ENCODE peak calls at places on chromosomes 12 and 14, in five cellular contexts. M is psoas muscle, P is astrocyte of the spinal cord, B is stomach, E is PC-3. A is an unnamed sample.
A peak's percentile ranks its signal among the peaks of the same experiment; 100 is the strongest.

GRCh38 chr14:71328183-71328582 is 420.9 kb downstream of the PCNX1 start:
- DNase-seq in M (no peak), P (no peak), B (no peak), E (no peak), A (no peak)

GRCh38 chr12:97960741-97961608 is 498.4 kb downstream of the RMST start:
- DNase-seq in M (no peak), P (peak; percentile 3), B (peak; percentile 28), E (peak; percentile 36), A (no peak)

GRCh38 chr14:51020024-51020710 is 74.7 kb downstream of the TRIM9 start:
- DNase-seq in M (peak; percentile 22), P (peak; percentile 33), B (no peak), E (no peak), A (no peak)

GRCh38 chr14:91912035-91912434 is 35.5 kb downstream of the FBLN5 start:
- DNase-seq in M (no peak), P (no peak), B (no peak), E (no peak), A (no peak)

GRCh38 chr12:71014180-71014785 is 93.7 kb upstream of the PTPRR start:
- DNase-seq in M (no peak), P (peak; percentile 49), B (no peak), E (peak; percentile 81), A (no peak)

GRCh38 chr14:24465369-24465768 is 22.8 kb upstream of the SDR39U1 start:
- DNase-seq in M (no peak), P (no peak), B (no peak), E (no peak), A (no peak)

GRCh38 chr12:28507055-28507454 is 316.8 kb downstream of the CCDC91 start:
- DNase-seq in M (no peak), P (peak; percentile 35), B (no peak), E (no peak), A (no peak)

GRCh38 chr12:22738945-22739344 is 114.0 kb downstream of the ETNK1 start:
- DNase-seq in M (no peak), P (peak; percentile 15), B (no peak), E (no peak), A (no peak)

GRCh38 chr12:120225852-120226640 is 25.1 kb upstream of the RPLP0 start:
- DNase-seq in M (peak; percentile 22), P (no peak), B (peak; percentile 74), E (no peak), A (no peak)

GRCh38 chr14:58747181-58747580 is 109.4 kb downstream of the DACT1 start:
- DNase-seq in M (peak; percentile 20), P (peak; percentile 80), B (no peak), E (peak; percentile 100), A (peak; percentile 48)

GRCh38 chr12:58540480-58541299 is 379.6 kb downstream of the LRIG3 start:
- DNase-seq in M (peak; percentile 58), P (peak; percentile 91), B (peak; percentile 70), E (peak; percentile 92), A (peak; percentile 76)

GRCh38 chr14:23366163-23366921 is 1.4 kb upstream of the EFS start:
- DNase-seq in M (peak; percentile 72), P (peak; percentile 49), B (no peak), E (no peak), A (peak; percentile 60)

GRCh38 chr12:3363608-3364007 is 127.4 kb upstream of the PRMT8 start:
- DNase-seq in M (no peak), P (no peak), B (no peak), E (no peak), A (no peak)

GRCh38 chr14:92481386-92481785 is 32.2 kb upstream of the RIN3 start:
- DNase-seq in M (no peak), P (peak; percentile 82), B (no peak), E (no peak), A (no peak)

GRCh38 chr14:20400965-20401593 is 12.2 kb downstream of the TEP1 start:
- DNase-seq in M (no peak), P (no peak), B (no peak), E (peak; percentile 98), A (no peak)

GRCh38 chr14:58428011-58428807 is 690 bp downstream of the KIAA0586 start:
- DNase-seq in M (no peak), P (peak; percentile 72), B (no peak), E (peak; percentile 80), A (no peak)

GRCh38 chr14:37493606-37494005 is 101.4 kb downstream of the FOXA1 start:
- DNase-seq in M (no peak), P (no peak), B (no peak), E (no peak), A (no peak)

GRCh38 chr14:41609704-41610183 is 3.1 kb downstream of the LRFN5 start:
- DNase-seq in M (peak; percentile 45), P (peak; percentile 70), B (no peak), E (peak; percentile 56), A (no peak)

GRCh38 chr12:22231836-22232235 is 102.7 kb downstream of the ST8SIA1 start:
- DNase-seq in M (no peak), P (peak; percentile 10), B (no peak), E (no peak), A (no peak)

GRCh38 chr14:89509891-89510290 is 92.9 kb upstream of the FOXN3 start:
- DNase-seq in M (no peak), P (peak; percentile 57), B (no peak), E (no peak), A (no peak)

GRCh38 chr12:99121476-99121965 is 476.4 kb downstream of the APAF1 start:
- DNase-seq in M (no peak), P (no peak), B (no peak), E (no peak), A (no peak)

GRCh38 chr14:64721391-64721791 is 17.2 kb downstream of the PLEKHG3 start:
- DNase-seq in M (peak; percentile 53), P (peak; percentile 87), B (peak; percentile 62), E (no peak), A (peak; percentile 79)

GRCh38 chr12:2268478-2269286 is 215.9 kb downstream of the CACNA1C start:
- DNase-seq in M (no peak), P (peak; percentile 54), B (no peak), E (no peak), A (no peak)

GRCh38 chr14:69350892-69351291 is 47.2 kb downstream of the ERH start:
- DNase-seq in M (no peak), P (no peak), B (no peak), E (no peak), A (no peak)

GRCh38 chr12:23686095-23686494 is 263.4 kb downstream of the SOX5 start:
- DNase-seq in M (no peak), P (no peak), B (no peak), E (no peak), A (no peak)

GRCh38 chr14:100653409-100653808 is 66.2 kb upstream of the BEGAIN start:
- DNase-seq in M (no peak), P (no peak), B (no peak), E (no peak), A (no peak)

DNA sequence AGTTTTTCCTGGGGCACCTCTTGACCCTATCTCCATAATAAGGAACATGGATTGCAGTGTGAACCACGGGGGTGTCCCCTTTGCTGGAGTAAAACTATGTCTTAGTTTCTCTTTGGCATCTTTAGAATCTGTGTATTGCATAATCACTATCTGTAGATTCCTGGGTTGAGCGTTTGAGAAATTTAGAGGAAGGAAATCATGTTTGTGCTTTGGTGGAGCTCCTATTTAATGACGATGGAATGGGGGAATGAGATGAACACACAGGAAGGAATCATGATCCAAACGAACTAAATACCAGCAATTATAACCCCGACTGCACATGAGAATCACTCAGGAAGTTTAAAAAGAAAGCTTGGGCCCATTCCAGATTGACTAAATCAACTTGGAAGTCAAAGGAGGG is 1.3 kb upstream of the MYG1 start:
- DNase-seq in M (no peak), P (peak; percentile 32), B (no peak), E (peak; percentile 74), A (no peak)
- H3K4me3 ChIP-seq in M (peak overlapping the region; percentile 5), P (no peak overlapping the region), B (no peak overlapping the region), E (peak overlapping the region; percentile 90), A (no peak overlapping the region)

DNA sequence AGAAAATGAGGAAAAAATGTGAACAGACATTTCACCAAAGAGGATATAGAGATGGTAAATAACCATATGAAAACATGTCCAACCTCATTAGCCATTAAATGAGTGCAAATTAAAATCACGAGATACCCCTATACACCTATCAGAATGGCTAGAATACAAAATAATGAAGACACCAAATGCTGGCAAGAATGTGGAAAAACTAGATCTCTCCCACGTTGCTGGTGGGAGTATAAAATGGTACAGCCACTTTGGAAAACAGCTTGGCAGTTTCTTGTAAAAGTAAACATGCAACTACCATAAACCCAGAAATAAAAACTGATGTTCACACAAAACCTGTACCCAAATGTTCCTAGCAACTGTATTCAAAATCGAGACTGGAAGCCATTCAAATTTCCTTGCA is 38.3 kb upstream of the TCL1B start:
- DNase-seq in M (no peak), P (no peak), B (no peak), E (no peak), A (no peak)
- H3K4me3 ChIP-seq in M (no peak overlapping the region), P (no peak overlapping the region), B (no peak overlapping the region), E (no peak overlapping the region), A (no peak overlapping the region)

DNA sequence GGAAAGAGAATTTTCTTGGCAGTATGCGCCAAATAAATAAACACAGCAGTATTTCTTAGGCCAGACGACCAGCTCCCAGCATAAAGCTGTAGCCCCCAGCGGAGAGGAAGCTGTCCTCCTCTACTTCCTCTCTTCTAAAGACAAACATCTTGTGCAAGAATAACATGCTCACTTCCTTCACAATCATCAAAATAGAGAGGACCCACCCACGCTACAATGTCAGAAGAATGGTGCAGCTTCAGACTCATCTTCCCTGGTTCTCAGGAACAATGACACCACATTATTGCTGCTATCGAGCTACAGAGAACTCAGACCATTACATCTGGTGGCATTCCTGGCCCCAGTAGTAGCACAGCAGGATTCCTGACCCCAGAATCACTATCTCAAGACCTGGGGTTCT is 16.6 kb upstream of the VWF start:
- DNase-seq in M (no peak), P (peak; percentile 76), B (no peak), E (no peak), A (peak; percentile 40)
- H3K4me3 ChIP-seq in M (no peak overlapping the region), P (no peak overlapping the region), B (no peak overlapping the region), E (no peak overlapping the region), A (no peak overlapping the region)

DNA sequence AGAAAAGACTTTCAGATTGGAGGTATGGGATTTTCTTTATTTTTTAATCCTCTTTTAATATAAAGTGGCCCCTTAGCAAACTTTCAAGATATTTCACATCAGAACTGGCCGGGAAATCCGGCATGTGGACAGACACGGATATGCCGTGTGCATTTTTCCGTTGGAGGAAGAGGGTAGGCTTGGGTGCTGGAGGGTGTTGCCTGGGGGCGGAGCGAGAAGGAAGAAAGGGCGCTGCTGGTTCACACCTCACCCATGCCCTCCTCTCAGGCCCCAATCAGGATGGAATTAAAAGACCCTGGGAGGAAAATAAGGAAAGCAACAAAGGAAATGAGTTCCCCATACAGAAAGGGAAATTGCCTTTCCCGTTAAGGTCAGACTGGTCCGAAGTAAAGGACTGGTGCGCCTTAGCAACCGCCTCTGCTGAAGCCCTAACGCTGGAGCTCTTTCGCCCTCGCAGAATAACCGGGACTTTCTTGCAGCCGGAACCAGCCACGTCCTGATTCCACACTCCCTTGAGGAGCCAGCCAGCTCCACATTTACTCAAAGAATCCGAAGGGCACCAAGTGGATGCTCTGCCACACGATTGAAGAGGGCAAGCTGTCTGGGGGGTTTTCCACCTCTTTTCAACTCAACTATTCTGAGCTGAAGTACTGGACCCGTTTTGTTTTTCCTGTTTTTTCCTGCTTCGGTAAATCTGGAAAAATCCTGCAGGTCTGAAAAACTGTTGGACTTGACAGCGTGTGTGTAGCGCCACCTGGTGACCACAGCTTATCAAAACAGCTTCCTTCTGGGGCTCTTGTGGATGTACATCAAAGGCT is 37.8 kb upstream of the BCL2L14 start:
- DNase-seq in M (peak; percentile 62), P (peak; percentile 90), B (peak; percentile 82), E (peak; percentile 87), A (peak; percentile 90)
- H3K4me3 ChIP-seq in M (peak overlapping the region; percentile 60), P (peak overlapping the region; percentile 36), B (peak overlapping the region; percentile 38), E (peak overlapping the region; percentile 64), A (peak overlapping the region; percentile 29)

GRCh38 chr12:104662203-104662602 is 205.5 kb downstream of the CHST11 start:
- DNase-seq in M (no peak), P (no peak), B (no peak), E (peak; percentile 78), A (no peak)
- H3K4me3 ChIP-seq in M (no peak overlapping the region), P (no peak overlapping the region), B (no peak overlapping the region), E (no peak overlapping the region), A (no peak overlapping the region)